ENCODE peak calls at places on chromosomes 7 and 10, in six cellular contexts. B is IMR-90, N is neuronal stem cell, T is H9, R is mesenchymal stem cell, C is H1. I is an unnamed sample.

GRCh38 chr7:1559626-1560590 is 3.9 kb upstream of the TMEM184A start:
- DNase-seq in C (no peak), N (no peak), R (no peak), T (no peak), B (no peak), I (no peak)

GRCh38 chr10:91006752-91007346 is 86.0 kb upstream of the ANKRD1 start:
- DNase-seq in T (no peak), R (peak), C (no peak), B (no peak), N (no peak), I (no peak)

GRCh38 chr7:44307301-44307900 is 18.0 kb downstream of the CAMK2B start:
- DNase-seq in N (no peak), B (peak), C (peak), R (peak), T (peak), I (no peak)

GRCh38 chr7:51102828-51103227 is 213.8 kb downstream of the COBL start:
- DNase-seq in N (no peak), C (no peak), R (no peak), B (no peak), T (no peak), I (peak)

GRCh38 chr7:114141415-114141814 is 222.6 kb upstream of the PPP1R3A start:
- DNase-seq in T (peak), N (no peak), B (no peak), R (no peak), C (no peak), I (no peak)

GRCh38 chr10:4344544-4344994 is 481.4 kb upstream of the AKR1E2 start:
- DNase-seq in T (no peak), C (no peak), N (no peak), R (peak), B (peak), I (peak)

GRCh38 chr7:116809636-116810266 is 52.6 kb upstream of the CAPZA2 start:
- DNase-seq in C (no peak), T (no peak), B (peak), N (peak), R (peak), I (no peak)

GRCh38 chr10:36023939-36024338 is 381.8 kb upstream of the FZD8 start:
- DNase-seq in C (no peak), N (no peak), T (no peak), B (peak), R (peak), I (peak)

GRCh38 chr7:10685040-10685439 is 288.6 kb upstream of the PHF14 start:
- DNase-seq in T (no peak), N (no peak), R (no peak), B (no peak), C (no peak), I (no peak)

GRCh38 chr7:112204776-112205347 is 1.3 kb downstream of the DOCK4 start:
- DNase-seq in N (no peak), T (no peak), C (no peak), R (peak), B (no peak), I (peak)

GRCh38 chr7:112206238-112207105 is at the start of the genes DOCK4 and ZNF277:
- DNase-seq in N (peak), C (peak), R (peak), B (peak), T (peak), I (peak)

GRCh38 chr7:112207106-112207592 is 654 bp downstream of the ZNF277 start:
- DNase-seq in B (no peak), N (no peak), T (no peak), R (peak), C (no peak), I (no peak)

GRCh38 chr7:112205348-112206237 is 606 bp downstream of the DOCK4 start:
- DNase-seq in C (peak), T (peak), N (peak), R (peak), B (peak), I (no peak)

DNA sequence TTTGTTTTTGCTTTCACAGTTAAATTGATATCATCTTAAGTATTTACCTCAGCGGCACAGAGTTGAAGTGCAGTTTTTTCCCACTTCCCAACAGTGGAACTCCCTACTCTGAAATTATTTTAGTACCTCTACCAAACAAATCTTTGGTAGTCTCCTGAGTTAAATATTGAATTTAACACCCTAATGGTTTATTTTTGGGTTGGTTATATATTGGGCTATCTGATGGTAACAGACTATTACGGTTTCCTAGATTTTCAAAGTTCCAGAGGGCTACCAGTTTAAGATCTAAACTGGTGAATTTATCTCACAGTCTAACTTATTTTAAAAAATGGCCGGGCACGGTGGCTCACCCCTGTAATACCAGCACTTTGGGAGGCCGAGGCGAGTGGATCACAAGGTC is 1.3 kb downstream of the ZNF277 start:
- DNase-seq in R (no peak), N (no peak), C (no peak), B (no peak), T (no peak), I (no peak)
- H3K4ac ChIP-seq in R (no peak), N (no peak), C (no peak), B (no peak), T (no peak), I (no peak)

DNA sequence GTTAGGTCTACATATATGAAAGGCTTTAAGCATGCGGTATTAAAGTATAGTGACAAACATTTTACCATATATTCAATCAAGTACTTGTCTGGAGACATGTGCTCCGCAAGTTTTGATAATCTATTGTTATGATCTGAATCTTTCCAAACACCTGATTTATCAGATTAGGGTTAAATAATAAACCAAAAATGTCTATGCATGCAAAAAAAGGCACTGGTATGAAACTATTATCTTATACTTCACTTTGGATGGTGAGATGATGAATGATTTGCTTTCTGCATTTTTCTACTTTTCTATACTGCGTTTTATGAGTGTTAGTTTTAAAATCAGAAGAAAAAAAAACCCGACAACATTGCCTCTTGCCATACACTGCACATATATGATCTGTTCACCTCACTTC is 37.8 kb upstream of the FAM133B start:
- DNase-seq in B (no peak), N (no peak), T (no peak), C (no peak), R (no peak), I (no peak)
- H4K91ac ChIP-seq in B (no peak), N (no peak), T (no peak), C (no peak), R (no peak), I (no peak)

DNA sequence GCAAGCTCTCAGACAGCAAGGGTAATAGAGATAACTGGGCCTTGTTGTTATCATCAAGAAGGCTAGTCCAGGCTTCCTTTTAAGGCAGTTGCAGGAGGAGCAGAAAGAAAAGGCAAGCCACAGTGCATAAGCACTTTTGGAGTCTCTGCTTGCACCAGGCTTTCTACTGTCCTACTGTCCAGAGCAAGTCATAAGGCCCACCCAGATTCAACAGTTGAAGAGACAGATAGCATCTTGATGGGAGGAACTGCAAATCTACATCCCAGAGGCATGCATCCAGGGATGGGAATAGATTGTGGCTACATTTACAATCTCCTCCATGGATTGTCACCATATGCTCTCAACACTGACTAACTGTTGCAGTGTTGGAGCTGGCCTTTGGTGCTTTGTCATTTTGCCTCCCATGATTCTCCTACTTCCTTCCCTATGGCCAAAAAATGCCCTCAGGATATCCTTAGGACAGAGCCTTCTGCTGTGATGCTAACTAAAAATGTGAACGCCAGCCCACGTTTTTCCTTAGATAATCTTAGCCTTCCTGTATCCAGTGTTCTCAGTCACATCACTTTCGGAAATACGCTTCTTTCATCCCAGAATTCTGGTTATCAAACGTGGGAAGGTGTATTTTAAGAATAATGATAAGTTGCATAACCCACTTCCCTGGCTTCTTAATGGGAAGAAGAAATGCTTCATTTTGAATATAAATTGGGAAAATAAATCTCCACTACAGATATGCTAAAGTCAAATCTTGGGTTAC is 3.7 kb downstream of the GIMAP4 start:
- DNase-seq in C (no peak), T (no peak), N (no peak), B (no peak), R (no peak), I (no peak)
- H3K14ac ChIP-seq in C (no peak), T (no peak), N (no peak), B (no peak), R (no peak), I (no peak)

GRCh38 chr7:21580073-21580521 is 37.3 kb downstream of the DNAH11 start:
- DNase-seq in R (peak), B (peak), C (no peak), N (no peak), T (no peak), I (no peak)
- H3K4ac ChIP-seq in R (no peak), B (no peak), C (no peak), N (no peak), T (no peak), I (no peak)

GRCh38 chr7:128041203-128041602 is 10.0 kb upstream of the LRRC4 start:
- DNase-seq in C (no peak), B (peak), R (peak), N (no peak), T (no peak), I (peak)
- H4K91ac ChIP-seq in C (no peak), B (no peak), R (no peak), N (no peak), T (no peak), I (no peak)

GRCh38 chr10:72505435-72505834 is 120.4 kb downstream of the MICU1 start:
- DNase-seq in N (no peak), R (no peak), C (no peak), B (no peak), T (no peak), I (no peak)
- H3K14ac ChIP-seq in N (no peak), R (no peak), C (no peak), B (no peak), T (no peak), I (no peak)

GRCh38 chr10:125151170-125151823 is 9.1 kb downstream of the CTBP2 start:
- DNase-seq in T (peak), N (no peak), R (no peak), C (no peak), B (no peak), I (no peak)
- H3K4ac ChIP-seq in T (no peak), N (no peak), R (no peak), C (peak), B (no peak), I (peak)

GRCh38 chr10:118298787-118299186 is 43.3 kb downstream of the FAM204A start:
- DNase-seq in B (no peak), N (no peak), R (no peak), T (no peak), C (no peak), I (no peak)
- H4K91ac ChIP-seq in B (no peak), N (no peak), R (no peak), T (no peak), C (no peak), I (no peak)

I was measured in trophoblast cell.